ENCODE peak calls at places on chromosomes 11 and 22, in ten cellular contexts. P is esophagus squamous epithelium; K is stomach; N is gastrocnemius medialis; Y is A549; E is effector memory CD4-positive, alpha-beta T cell; O is left ventricle myocardium inferior; D is neuronal stem cell; L is CD8-positive, alpha-beta memory T cell; Q is lower lobe of right lung. G is an unnamed sample. For H3K4me1, the result is how much of the 10 kb centered on the place peaks cover.

GRCh38 chr22:44580756-44581435 is 82.9 kb upstream of the RTL6 start:
- DNase-seq in Y (no peak), O (no peak), D (no peak), P (no peak), K (no peak), L (no peak), Q (peak), E (no peak), N (no peak), G (no peak)

GRCh38 chr11:92269021-92269420 is 44.4 kb downstream of the FAT3 start:
- DNase-seq in O (no peak), E (no peak), N (no peak), Q (no peak), D (peak), Y (peak), L (no peak), P (no peak), K (no peak), G (peak)

GRCh38 chr22:27919943-27920755 is 1.1 kb upstream of the PITPNB start:
- DNase-seq in K (no peak), Q (no peak), N (peak), D (peak), Y (peak), O (no peak), L (no peak), P (no peak), E (no peak), G (no peak)

GRCh38 chr11:85748455-85748891 is 62.5 kb downstream of the SYTL2 start:
- DNase-seq in N (no peak), Q (no peak), Y (peak), O (no peak), D (no peak), E (no peak), P (no peak), K (no peak), L (no peak), G (no peak)

GRCh38 chr11:392102-392777 is 1.8 kb upstream of the PKP3 start:
- DNase-seq in E (no peak), O (no peak), K (no peak), Q (no peak), L (no peak), D (no peak), Y (no peak), P (no peak), N (no peak), G (no peak)

GRCh38 chr11:115222863-115223530 is 281.2 kb downstream of the CADM1 start:
- DNase-seq in D (no peak), Q (no peak), O (no peak), E (no peak), Y (no peak), K (no peak), L (no peak), P (no peak), N (no peak), G (no peak)

GRCh38 chr11:17472467-17472866 is 4.2 kb downstream of the ABCC8 start:
- DNase-seq in N (no peak), Q (no peak), Y (no peak), E (no peak), D (no peak), K (no peak), L (no peak), O (no peak), P (no peak), G (no peak)

GRCh38 chr11:47185305-47186075 is 744 bp downstream of the PACSIN3 start:
- DNase-seq in D (peak), O (peak), E (no peak), Q (peak), N (peak), Y (peak), P (no peak), K (peak), L (no peak), G (peak)

GRCh38 chr11:80424012-80424695 is 983.3 kb upstream of the TENM4 start:
- DNase-seq in O (no peak), Q (no peak), N (no peak), L (no peak), K (no peak), E (no peak), D (no peak), P (no peak), Y (no peak), G (no peak)

GRCh38 chr11:105368711-105369110 is 229.1 kb upstream of the CARD18 start:
- DNase-seq in P (no peak), N (no peak), L (no peak), Y (no peak), O (no peak), Q (no peak), K (no peak), E (no peak), D (no peak), G (peak)

GRCh38 chr22:46742576-46743221 is 4.6 kb upstream of the CERK start:
- DNase-seq in E (no peak), Y (peak), N (no peak), O (no peak), K (no peak), P (no peak), Q (no peak), D (no peak), L (no peak), G (peak)

GRCh38 chr11:60265373-60266214 is 14.9 kb upstream of the MS4A4A start:
- DNase-seq in P (no peak), E (no peak), D (peak), Q (no peak), K (no peak), N (no peak), L (no peak), O (no peak), Y (peak), G (peak)

GRCh38 chr11:706957-707816 is 1.2 kb downstream of the EPS8L2 start:
- DNase-seq in K (peak), Y (peak), Q (peak), P (no peak), N (peak), D (no peak), E (no peak), O (no peak), L (no peak), G (peak)

GRCh38 chr11:1255151-1255550 is 32.3 kb downstream of the MUC5B start:
- DNase-seq in E (no peak), L (no peak), P (no peak), N (no peak), O (no peak), K (no peak), D (no peak), Y (no peak), Q (no peak), G (no peak)

GRCh38 chr22:35230839-35231584 is 26.3 kb upstream of the HMGXB4 start:
- DNase-seq in P (no peak), Y (peak), D (no peak), O (no peak), E (no peak), Q (no peak), K (no peak), N (no peak), L (no peak), G (no peak)

GRCh38 chr11:134560066-134560465 is 148.0 kb upstream of the B3GAT1 start:
- DNase-seq in O (no peak), Q (no peak), L (no peak), K (no peak), D (no peak), P (no peak), Y (no peak), N (no peak), E (no peak), G (no peak)

GRCh38 chr11:113514856-113515255 is 39.7 kb upstream of the DRD2 start:
- DNase-seq in P (no peak), L (no peak), K (no peak), Q (no peak), O (no peak), E (no peak), Y (no peak), N (no peak), D (no peak), G (no peak)

GRCh38 chr11:66934971-66935779 is 23.0 kb downstream of the PC start:
- DNase-seq in O (no peak), Q (no peak), K (no peak), L (no peak), D (no peak), Y (no peak), P (no peak), N (no peak), E (no peak), G (no peak)

GRCh38 chr11:94871491-94872185 is 101.7 kb downstream of the CWC15 start:
- DNase-seq in N (no peak), Q (no peak), L (no peak), K (no peak), D (no peak), E (no peak), P (no peak), Y (no peak), O (no peak), G (no peak)

GRCh38 chr22:18133452-18133851 is 16.5 kb upstream of the USP18 start:
- DNase-seq in Q (no peak), E (no peak), Y (no peak), D (no peak), O (no peak), P (no peak), K (no peak), L (no peak), N (peak), G (no peak)

GRCh38 chr11:132844956-132845355 is 687.3 kb downstream of the OPCML start:
- DNase-seq in L (no peak), N (no peak), O (no peak), Q (no peak), E (no peak), Y (no peak), K (no peak), D (no peak), P (no peak), G (no peak)

GRCh38 chr22:33793464-33793863 is 126.8 kb downstream of the LARGE1 start:
- DNase-seq in O (no peak), Y (no peak), L (no peak), E (no peak), N (no peak), P (no peak), D (no peak), K (no peak), Q (no peak), G (no peak)

GRCh38 chr11:119481021-119481666 is 58.2 kb upstream of the THY1 start:
- DNase-seq in P (no peak), L (peak), O (peak), D (peak), K (peak), Q (peak), Y (peak), N (peak), E (peak), G (peak)

GRCh38 chr11:75376175-75376574 is 23.1 kb upstream of the RPS3 start:
- DNase-seq in O (no peak), D (no peak), Y (no peak), P (no peak), L (no peak), N (no peak), E (no peak), Q (no peak), K (no peak), G (no peak)

GRCh38 chr11:9530901-9531625 is 42.4 kb upstream of the WEE1 start:
- DNase-seq in O (no peak), D (no peak), N (no peak), Y (peak), P (no peak), E (no peak), L (no peak), K (no peak), Q (peak), G (no peak)

GRCh38 chr11:8913961-8914660 is 3.1 kb downstream of the AKIP1 start:
- DNase-seq in Y (peak), L (peak), N (no peak), Q (no peak), P (no peak), K (no peak), D (peak), E (no peak), O (no peak), G (no peak)

GRCh38 chr11:86193297-86194095 is 51.1 kb upstream of the EED start:
- DNase-seq in Q (peak), K (peak), O (peak), N (peak), E (peak), P (no peak), L (peak), D (peak), Y (peak), G (peak)

GRCh38 chr11:45444796-45445195 is 158.7 kb upstream of the SYT13 start:
- DNase-seq in E (no peak), N (no peak), O (no peak), P (no peak), Q (no peak), D (no peak), K (no peak), Y (peak), L (no peak), G (no peak)

GRCh38 chr11:23313001-23313400 is 452.7 kb upstream of the CCDC179 start:
- DNase-seq in Q (no peak), D (no peak), Y (no peak), K (no peak), E (no peak), L (no peak), N (no peak), O (no peak), P (no peak), G (no peak)

GRCh38 chr11:2920343-2920742 is 8.9 kb downstream of the PHLDA2 start:
- DNase-seq in N (no peak), K (no peak), P (no peak), D (no peak), E (no peak), Y (no peak), L (no peak), Q (no peak), O (no peak), G (no peak)
- H3K4me1 ChIP-seq in N (under half), K (under half), P (under half), D (under half), E (under half), Y (under half), L (under half), Q (under half), O (under half), G (under half)

GRCh38 chr11:68012044-68012842 is 2.1 kb downstream of the ALDH3B1 start:
- DNase-seq in P (no peak), E (no peak), D (no peak), Y (peak), K (no peak), Q (peak), N (no peak), O (no peak), L (no peak), G (peak)

GRCh38 chr11:68008381-68009337 is 1.5 kb upstream of the ALDH3B1 start:
- DNase-seq in Q (peak), E (no peak), Y (no peak), P (no peak), N (no peak), D (no peak), O (no peak), K (peak), L (no peak), G (no peak)

GRCh38 chr11:68011046-68011943 is 1.2 kb downstream of the ALDH3B1 start:
- DNase-seq in L (no peak), O (no peak), K (no peak), Y (no peak), E (no peak), N (no peak), D (no peak), P (no peak), Q (no peak), G (no peak)

GRCh38 chr11:68009391-68010000 is 631 bp upstream of the ALDH3B1 start:
- DNase-seq in N (no peak), E (no peak), Y (peak), D (no peak), P (no peak), L (no peak), Q (no peak), K (no peak), O (no peak), G (no peak)

GRCh38 chr11:68010058-68011041 is at the start of gene ALDH3B1:
- DNase-seq in Q (peak), D (no peak), P (peak), Y (peak), E (no peak), L (no peak), N (peak), O (peak), K (peak), G (peak)
- H3K4me1 ChIP-seq in Q (half or more), D (under half), P (under half), Y (half or more), E (under half), L (under half), N (under half), O (under half), K (half or more), G (half or more)

DNA sequence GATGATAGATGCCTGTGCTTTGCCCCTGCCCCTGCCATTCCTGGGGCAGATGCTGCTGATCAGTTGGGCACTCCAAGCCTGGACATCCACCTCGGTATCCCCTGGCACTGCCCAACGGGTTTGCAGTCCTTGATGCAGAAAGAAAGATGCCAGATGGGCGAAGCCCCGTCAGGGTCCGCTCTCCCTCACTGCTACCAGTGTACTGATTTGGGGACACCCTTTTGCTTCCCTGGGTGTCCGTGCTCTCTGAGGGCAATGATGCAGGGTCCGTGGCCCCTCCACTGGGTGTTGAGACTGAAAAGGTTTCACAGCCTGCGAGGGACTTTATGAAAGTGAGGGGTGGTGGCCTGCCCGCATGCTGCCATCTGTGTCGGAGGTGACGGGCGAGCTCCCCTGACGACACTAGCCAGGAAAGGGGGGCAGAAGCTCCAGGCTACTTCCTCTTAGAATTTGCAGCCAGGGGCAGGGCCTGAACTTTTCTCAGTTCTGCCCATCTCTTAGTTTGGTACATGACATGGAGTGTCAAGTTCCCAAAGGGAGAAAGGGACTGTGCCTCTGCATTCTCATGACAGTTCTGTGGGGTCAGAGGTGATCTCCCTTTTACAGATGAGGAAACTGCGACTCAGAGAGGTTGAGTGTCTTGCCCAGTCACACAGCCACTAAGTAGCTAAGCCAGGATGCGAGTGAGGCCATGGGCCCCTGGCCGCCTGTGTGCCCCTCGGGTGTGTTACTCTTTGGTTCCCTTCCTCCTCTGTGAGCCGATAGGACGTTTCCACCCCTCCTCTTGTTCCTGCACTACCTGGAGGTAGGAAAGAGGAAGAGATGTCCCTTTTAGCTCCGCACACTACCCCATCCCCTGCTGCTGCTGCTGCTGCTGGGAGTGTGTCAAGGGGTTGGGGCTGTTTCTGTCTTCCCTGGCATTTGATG is 96.6 kb downstream of the BCR start:
- DNase-seq in Y (no peak), P (no peak), O (no peak), Q (no peak), N (no peak), L (no peak), D (no peak), K (no peak), E (no peak), G (no peak)
- H3K4me1 ChIP-seq in Y (under half), P (under half), O (under half), Q (under half), N (under half), L (under half), D (under half), K (under half), E (under half), G (under half)

GRCh38 chr11:12733091-12733490 is 58.9 kb downstream of the TEAD1 start:
- DNase-seq in Q (no peak), O (no peak), L (no peak), D (no peak), K (no peak), N (no peak), E (no peak), P (no peak), Y (no peak), G (no peak)

GRCh38 chr11:12741671-12742216 is 67.5 kb downstream of the TEAD1 start:
- DNase-seq in Y (no peak), K (no peak), N (no peak), D (no peak), E (no peak), Q (no peak), P (no peak), L (no peak), O (no peak), G (no peak)

GRCh38 chr11:12731841-12732336 is 57.7 kb downstream of the TEAD1 start:
- DNase-seq in L (no peak), Y (no peak), O (no peak), P (no peak), E (no peak), D (no peak), K (no peak), N (no peak), Q (no peak), G (no peak)

GRCh38 chr11:12735262-12735661 is 61.0 kb downstream of the TEAD1 start:
- DNase-seq in N (no peak), D (no peak), K (no peak), Y (no peak), Q (no peak), E (no peak), O (no peak), P (no peak), L (no peak), G (no peak)

GRCh38 chr11:12737024-12737423 is 62.8 kb downstream of the TEAD1 start:
- DNase-seq in D (no peak), N (no peak), Y (no peak), O (no peak), E (no peak), P (no peak), K (no peak), L (no peak), Q (no peak), G (no peak)
- H3K4me1 ChIP-seq in D (under half), N (under half), Y (half or more), O (under half), E (under half), P (under half), K (under half), L (under half), Q (under half), G (under half)

G was measured in PC-9.